ENCODE peak calls at places on chromosomes 5 and 9, in seven cellular contexts. One of them, this sample, is unnamed.

GRCh38 chr5:149702953-149703646 is 27.0 kb upstream of the PPARGC1B start:
- DNase-seq in endodermal cell: no peak
- DNase-seq in stomach: no peak
- DNase-seq in dorsolateral prefrontal cortex: no peak
- DNase-seq in colonic mucosa: no peak
- DNase-seq in CD8-positive, alpha-beta T cell: no peak
- DNase-seq in psoas muscle: no peak
- DNase-seq in this sample: no peak

GRCh38 chr5:67166460-67166871 is 30.1 kb downstream of the CD180 start:
- DNase-seq in endodermal cell: no peak
- DNase-seq in stomach: peak
- DNase-seq in dorsolateral prefrontal cortex: no peak
- DNase-seq in colonic mucosa: peak
- DNase-seq in CD8-positive, alpha-beta T cell: peak
- DNase-seq in psoas muscle: peak
- DNase-seq in this sample: no peak

GRCh38 chr5:10246761-10247160 is 2.9 kb downstream of the ATPSCKMT start:
- DNase-seq in endodermal cell: peak
- DNase-seq in stomach: no peak
- DNase-seq in dorsolateral prefrontal cortex: no peak
- DNase-seq in colonic mucosa: peak
- DNase-seq in CD8-positive, alpha-beta T cell: no peak
- DNase-seq in psoas muscle: no peak
- DNase-seq in this sample: no peak

GRCh38 chr5:140322751-140323731 is 20.1 kb upstream of the PFDN1 start:
- DNase-seq in endodermal cell: peak
- DNase-seq in stomach: peak
- DNase-seq in dorsolateral prefrontal cortex: peak
- DNase-seq in colonic mucosa: no peak
- DNase-seq in CD8-positive, alpha-beta T cell: no peak
- DNase-seq in psoas muscle: no peak
- DNase-seq in this sample: no peak

GRCh38 chr5:141805874-141806273 is 72.3 kb downstream of the PCDH1 start:
- DNase-seq in endodermal cell: no peak
- DNase-seq in stomach: no peak
- DNase-seq in dorsolateral prefrontal cortex: no peak
- DNase-seq in colonic mucosa: no peak
- DNase-seq in CD8-positive, alpha-beta T cell: no peak
- DNase-seq in psoas muscle: no peak
- DNase-seq in this sample: no peak

GRCh38 chr5:72847439-72847838 is 31.0 kb downstream of the TNPO1 start:
- DNase-seq in endodermal cell: no peak
- DNase-seq in stomach: no peak
- DNase-seq in dorsolateral prefrontal cortex: no peak
- DNase-seq in colonic mucosa: no peak
- DNase-seq in CD8-positive, alpha-beta T cell: no peak
- DNase-seq in psoas muscle: no peak
- DNase-seq in this sample: no peak

GRCh38 chr5:150284311-150284710 is 5.3 kb downstream of the CAMK2A start:
- DNase-seq in endodermal cell: no peak
- DNase-seq in stomach: no peak
- DNase-seq in dorsolateral prefrontal cortex: peak
- DNase-seq in colonic mucosa: no peak
- DNase-seq in CD8-positive, alpha-beta T cell: no peak
- DNase-seq in psoas muscle: no peak
- DNase-seq in this sample: no peak

GRCh38 chr5:35198096-35198495 is 32.2 kb downstream of the PRLR start:
- DNase-seq in endodermal cell: no peak
- DNase-seq in stomach: peak
- DNase-seq in dorsolateral prefrontal cortex: no peak
- DNase-seq in colonic mucosa: peak
- DNase-seq in CD8-positive, alpha-beta T cell: no peak
- DNase-seq in psoas muscle: peak
- DNase-seq in this sample: no peak

GRCh38 chr5:175214152-175214551 is 229.8 kb downstream of the DRD1 start:
- DNase-seq in endodermal cell: no peak
- DNase-seq in stomach: no peak
- DNase-seq in dorsolateral prefrontal cortex: peak
- DNase-seq in colonic mucosa: no peak
- DNase-seq in CD8-positive, alpha-beta T cell: no peak
- DNase-seq in psoas muscle: no peak
- DNase-seq in this sample: no peak

GRCh38 chr9:126119731-126120130 is 206.9 kb upstream of the MVB12B start:
- DNase-seq in endodermal cell: no peak
- DNase-seq in stomach: no peak
- DNase-seq in dorsolateral prefrontal cortex: no peak
- DNase-seq in colonic mucosa: no peak
- DNase-seq in CD8-positive, alpha-beta T cell: no peak
- DNase-seq in psoas muscle: no peak
- DNase-seq in this sample: no peak
- TF ChIP-seq CTCF in endodermal cell: no peak
- TF ChIP-seq CTCF in stomach: no peak
- TF ChIP-seq CTCF in dorsolateral prefrontal cortex: no peak
- TF ChIP-seq CTCF in colonic mucosa: no peak
- TF ChIP-seq CTCF in CD8-positive, alpha-beta T cell: no peak
- TF ChIP-seq CTCF in psoas muscle: no peak
- TF ChIP-seq CTCF in this sample: no peak

DNA sequence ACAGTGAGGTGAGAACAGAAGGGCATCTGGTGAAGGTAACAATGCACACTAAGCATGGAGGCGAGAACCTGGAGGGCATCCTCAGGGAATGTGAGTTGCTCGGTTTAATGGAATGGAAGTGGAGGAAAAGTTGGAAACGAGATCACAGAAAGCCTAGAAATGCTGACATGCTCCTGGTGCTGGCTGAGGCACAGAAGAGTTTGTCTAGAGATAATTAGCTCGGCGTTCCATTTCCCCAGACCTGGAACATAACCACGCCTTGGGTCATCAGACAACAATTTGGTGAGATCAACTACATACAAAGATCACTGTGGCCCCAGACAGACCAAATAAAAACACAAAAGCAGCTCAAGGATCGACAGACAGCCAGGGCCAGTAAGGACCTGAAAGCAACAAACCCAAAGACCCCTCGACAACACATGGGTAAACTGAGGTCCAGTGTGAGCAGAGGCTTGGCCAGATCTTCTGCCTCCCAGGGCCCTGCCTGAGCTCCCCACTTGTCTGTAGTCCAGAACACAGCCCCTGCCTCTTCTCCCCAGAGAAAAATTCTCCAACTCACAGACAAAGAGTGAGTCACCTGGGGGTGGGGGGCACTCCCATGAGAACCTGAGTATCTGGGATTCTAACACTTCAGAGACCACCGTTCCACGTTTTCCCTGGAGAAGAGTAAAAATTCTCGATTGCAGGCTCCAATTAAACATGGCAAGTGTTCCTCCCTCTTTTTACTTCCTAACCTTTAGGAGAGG is 52.5 kb downstream of the SHB start:
- DNase-seq in endodermal cell: no peak
- DNase-seq in stomach: no peak
- DNase-seq in dorsolateral prefrontal cortex: no peak
- DNase-seq in colonic mucosa: no peak
- DNase-seq in CD8-positive, alpha-beta T cell: no peak
- DNase-seq in psoas muscle: no peak
- DNase-seq in this sample: no peak
- H3K27ac ChIP-seq in endodermal cell: peak
- H3K27ac ChIP-seq in stomach: peak
- H3K27ac ChIP-seq in dorsolateral prefrontal cortex: peak
- H3K27ac ChIP-seq in colonic mucosa: no peak
- H3K27ac ChIP-seq in CD8-positive, alpha-beta T cell: no peak
- H3K27ac ChIP-seq in psoas muscle: peak
- H3K27ac ChIP-seq in this sample: no peak

GRCh38 chr9:19634881-19635280 is 154.0 kb downstream of the SLC24A2 start:
- DNase-seq in endodermal cell: no peak
- DNase-seq in stomach: no peak
- DNase-seq in dorsolateral prefrontal cortex: no peak
- DNase-seq in colonic mucosa: no peak
- DNase-seq in CD8-positive, alpha-beta T cell: no peak
- DNase-seq in psoas muscle: no peak
- DNase-seq in this sample: no peak

GRCh38 chr9:19631181-19631580 is 157.7 kb downstream of the SLC24A2 start:
- DNase-seq in endodermal cell: no peak
- DNase-seq in stomach: no peak
- DNase-seq in dorsolateral prefrontal cortex: no peak
- DNase-seq in colonic mucosa: no peak
- DNase-seq in CD8-positive, alpha-beta T cell: no peak
- DNase-seq in psoas muscle: no peak
- DNase-seq in this sample: no peak

GRCh38 chr9:19630762-19631161 is 158.1 kb downstream of the SLC24A2 start:
- DNase-seq in endodermal cell: no peak
- DNase-seq in stomach: no peak
- DNase-seq in dorsolateral prefrontal cortex: no peak
- DNase-seq in colonic mucosa: no peak
- DNase-seq in CD8-positive, alpha-beta T cell: no peak
- DNase-seq in psoas muscle: no peak
- DNase-seq in this sample: no peak

DNA sequence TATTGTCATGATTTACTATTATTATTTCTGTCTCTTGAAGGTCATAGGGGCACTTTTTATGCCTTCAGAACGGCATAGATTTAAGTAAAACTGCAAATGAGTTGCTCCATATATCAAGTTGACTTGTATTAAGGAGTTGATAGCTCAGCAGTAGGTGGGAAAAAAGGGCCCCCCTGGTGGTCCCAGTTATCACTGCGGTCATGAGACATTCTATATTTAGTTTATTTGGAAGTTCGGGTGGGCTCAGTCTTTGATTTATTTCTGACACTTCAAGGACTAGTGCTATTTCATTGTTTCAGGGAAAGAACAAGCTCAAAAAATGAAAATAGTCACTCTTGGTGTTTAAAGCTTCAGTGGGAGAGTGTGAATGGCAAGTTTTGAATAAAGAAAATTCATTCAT is 159.3 kb downstream of the SLC24A2 start:
- DNase-seq in endodermal cell: peak
- DNase-seq in stomach: no peak
- DNase-seq in dorsolateral prefrontal cortex: no peak
- DNase-seq in colonic mucosa: no peak
- DNase-seq in CD8-positive, alpha-beta T cell: no peak
- DNase-seq in psoas muscle: no peak
- DNase-seq in this sample: peak
- TF ChIP-seq CTCF in endodermal cell: peak
- TF ChIP-seq CTCF in stomach: no peak
- TF ChIP-seq CTCF in dorsolateral prefrontal cortex: no peak
- TF ChIP-seq CTCF in colonic mucosa: no peak
- TF ChIP-seq CTCF in CD8-positive, alpha-beta T cell: no peak
- TF ChIP-seq CTCF in psoas muscle: no peak
- TF ChIP-seq CTCF in this sample: no peak

GRCh38 chr9:131233989-131234388 is 42.3 kb downstream of the FAM78A start:
- DNase-seq in endodermal cell: no peak
- DNase-seq in stomach: no peak
- DNase-seq in dorsolateral prefrontal cortex: no peak
- DNase-seq in colonic mucosa: no peak
- DNase-seq in CD8-positive, alpha-beta T cell: no peak
- DNase-seq in psoas muscle: no peak
- DNase-seq in this sample: no peak

GRCh38 chr9:131233556-131233955 is 42.8 kb downstream of the FAM78A start:
- DNase-seq in endodermal cell: no peak
- DNase-seq in stomach: no peak
- DNase-seq in dorsolateral prefrontal cortex: no peak
- DNase-seq in colonic mucosa: no peak
- DNase-seq in CD8-positive, alpha-beta T cell: no peak
- DNase-seq in psoas muscle: no peak
- DNase-seq in this sample: no peak

GRCh38 chr9:131235480-131235851 is 40.8 kb downstream of the FAM78A start:
- DNase-seq in endodermal cell: peak
- DNase-seq in stomach: no peak
- DNase-seq in dorsolateral prefrontal cortex: no peak
- DNase-seq in colonic mucosa: no peak
- DNase-seq in CD8-positive, alpha-beta T cell: no peak
- DNase-seq in psoas muscle: no peak
- DNase-seq in this sample: no peak

GRCh38 chr9:131236161-131236560 is 40.1 kb downstream of the FAM78A start:
- DNase-seq in endodermal cell: no peak
- DNase-seq in stomach: no peak
- DNase-seq in dorsolateral prefrontal cortex: no peak
- DNase-seq in colonic mucosa: no peak
- DNase-seq in CD8-positive, alpha-beta T cell: no peak
- DNase-seq in psoas muscle: no peak
- DNase-seq in this sample: no peak

DNA sequence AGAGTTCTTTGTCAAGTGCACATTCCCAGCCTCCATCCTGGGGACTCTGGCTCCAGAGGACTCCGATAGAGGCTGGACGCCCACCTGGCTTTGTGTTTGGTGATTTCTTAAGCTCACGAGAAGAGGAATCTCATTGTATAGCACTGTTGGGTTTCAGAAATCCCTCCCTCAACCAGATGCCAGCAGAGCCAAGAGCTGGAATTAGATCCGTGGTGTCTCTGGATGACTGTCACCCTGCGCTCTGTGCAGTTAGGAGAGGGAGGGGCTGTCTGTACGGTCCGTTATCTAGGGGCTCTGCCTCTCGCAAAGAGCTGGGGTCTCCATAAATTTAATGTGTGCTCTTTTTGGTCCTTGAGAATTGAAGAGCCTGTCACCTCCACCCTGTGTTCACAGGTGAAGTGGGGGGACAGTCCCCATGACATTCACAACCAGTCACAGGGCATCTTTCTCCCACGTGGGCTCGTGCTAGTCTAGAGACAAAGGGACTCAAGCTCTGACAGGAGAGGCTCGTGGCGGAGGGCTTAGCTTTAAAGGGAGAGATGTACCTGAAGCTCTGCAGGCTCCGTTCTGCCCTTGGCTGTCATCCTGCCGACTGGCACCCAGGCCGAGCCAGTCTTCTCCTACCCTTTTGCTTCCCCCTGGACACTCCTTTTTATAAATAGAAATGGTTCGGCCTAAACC is 41.4 kb downstream of the FAM78A start:
- DNase-seq in endodermal cell: no peak
- DNase-seq in stomach: no peak
- DNase-seq in dorsolateral prefrontal cortex: no peak
- DNase-seq in colonic mucosa: no peak
- DNase-seq in CD8-positive, alpha-beta T cell: no peak
- DNase-seq in psoas muscle: no peak
- DNase-seq in this sample: no peak
- H3K27ac ChIP-seq in endodermal cell: no peak
- H3K27ac ChIP-seq in stomach: no peak
- H3K27ac ChIP-seq in dorsolateral prefrontal cortex: no peak
- H3K27ac ChIP-seq in colonic mucosa: no peak
- H3K27ac ChIP-seq in CD8-positive, alpha-beta T cell: no peak
- H3K27ac ChIP-seq in psoas muscle: peak
- H3K27ac ChIP-seq in this sample: peak

This sample was measured in WERI-Rb-1.